ENCODE peak calls at places on chromosome 14, in eight cellular contexts. K, O, C, H, N, M, A and R are unnamed samples. For H3K4me1, the result is how much of the 10 kb centered on the place peaks cover.

GRCh38 chr14:56884617-56885016 is 74.3 kb upstream of the OTX2 start:
- DNase-seq in K (no peak), O (no peak), C (no peak), H (no peak), N (no peak), M (no peak), A (no peak), R (no peak)

GRCh38 chr14:81246561-81247270 is 26.0 kb upstream of the GTF2A1 start:
- DNase-seq in K (no peak), O (no peak), C (no peak), H (no peak), N (no peak), M (no peak), A (no peak), R (no peak)

GRCh38 chr14:94768521-94769412 is 1.1 kb downstream of the GSC start:
- DNase-seq in K (no peak), O (no peak), C (no peak), H (peak), N (no peak), M (no peak), A (no peak), R (peak)

GRCh38 chr14:68670344-68670725 is 122.5 kb downstream of the ZFP36L1 start:
- DNase-seq in K (no peak), O (no peak), C (no peak), H (no peak), N (no peak), M (no peak), A (peak), R (peak)

GRCh38 chr14:71481215-71481614 is 451.0 kb upstream of the RGS6 start:
- DNase-seq in K (no peak), O (no peak), C (no peak), H (no peak), N (no peak), M (no peak), A (no peak), R (no peak)

GRCh38 chr14:74816124-74816523 is 53.0 kb downstream of the YLPM1 start:
- DNase-seq in K (no peak), O (no peak), C (no peak), H (no peak), N (no peak), M (no peak), A (no peak), R (no peak)

GRCh38 chr14:33030406-33030805 is 91.7 kb downstream of the NPAS3 start:
- DNase-seq in K (no peak), O (no peak), C (no peak), H (no peak), N (no peak), M (no peak), A (no peak), R (no peak)

GRCh38 chr14:82060219-82060618 is 526.6 kb upstream of the SEL1L start:
- DNase-seq in K (no peak), O (no peak), C (no peak), H (no peak), N (no peak), M (peak), A (no peak), R (no peak)

GRCh38 chr14:50477760-50478159 is 54.6 kb downstream of the MAP4K5 start:
- DNase-seq in K (no peak), O (no peak), C (no peak), H (no peak), N (no peak), M (no peak), A (no peak), R (no peak)

GRCh38 chr14:54685286-54685845 is 118.4 kb downstream of the SAMD4A start:
- DNase-seq in K (no peak), O (no peak), C (no peak), H (no peak), N (no peak), M (no peak), A (no peak), R (no peak)

GRCh38 chr14:26960049-26960688 is 362.3 kb upstream of the NOVA1 start:
- DNase-seq in K (no peak), O (no peak), C (no peak), H (no peak), N (no peak), M (no peak), A (no peak), R (no peak)

GRCh38 chr14:87149583-87150354 is 843.2 kb downstream of the GALC start:
- DNase-seq in K (no peak), O (no peak), C (no peak), H (no peak), N (no peak), M (peak), A (no peak), R (no peak)

GRCh38 chr14:78367355-78367754 is 197.2 kb downstream of the NRXN3 start:
- DNase-seq in K (no peak), O (no peak), C (no peak), H (no peak), N (no peak), M (no peak), A (no peak), R (no peak)

GRCh38 chr14:68495101-68495637 is 297.7 kb downstream of the ZFP36L1 start:
- DNase-seq in K (no peak), O (no peak), C (peak), H (peak), N (no peak), M (no peak), A (no peak), R (no peak)

GRCh38 chr14:69387311-69387710 is 10.8 kb downstream of the ERH start:
- DNase-seq in K (no peak), O (no peak), C (no peak), H (no peak), N (no peak), M (no peak), A (no peak), R (no peak)

GRCh38 chr14:80388980-80389711 is 177.8 kb upstream of the DIO2 start:
- DNase-seq in K (no peak), O (no peak), C (no peak), H (no peak), N (no peak), M (no peak), A (no peak), R (no peak)

GRCh38 chr14:72606879-72607278 is 287.0 kb downstream of the DPF3 start:
- DNase-seq in K (no peak), O (no peak), C (no peak), H (no peak), N (no peak), M (no peak), A (no peak), R (no peak)

GRCh38 chr14:60332046-60332399 is 83.0 kb downstream of the PPM1A start:
- DNase-seq in K (no peak), O (no peak), C (no peak), H (no peak), N (no peak), M (no peak), A (no peak), R (no peak)

GRCh38 chr14:88030892-88031291 is 26.0 kb downstream of the GPR65 start:
- DNase-seq in K (no peak), O (no peak), C (no peak), H (no peak), N (no peak), M (no peak), A (no peak), R (no peak)

GRCh38 chr14:67999290-67999689 is 179.7 kb downstream of the RAD51B start:
- DNase-seq in K (no peak), O (no peak), C (no peak), H (no peak), N (no peak), M (no peak), A (no peak), R (no peak)

GRCh38 chr14:89237923-89238529 is 179.0 kb downstream of the FOXN3 start:
- DNase-seq in K (no peak), O (peak), C (peak), H (no peak), N (no peak), M (no peak), A (no peak), R (no peak)

GRCh38 chr14:100781952-100782351 is 44.0 kb upstream of the MEG3 start:
- DNase-seq in K (no peak), O (no peak), C (peak), H (no peak), N (no peak), M (no peak), A (no peak), R (peak)

GRCh38 chr14:89141862-89142261 is 275.2 kb downstream of the FOXN3 start:
- DNase-seq in K (no peak), O (no peak), C (no peak), H (no peak), N (no peak), M (no peak), A (no peak), R (no peak)

GRCh38 chr14:74599201-74599809 is 12.7 kb downstream of the LTBP2 start:
- DNase-seq in K (no peak), O (no peak), C (no peak), H (no peak), N (no peak), M (no peak), A (no peak), R (no peak)

GRCh38 chr14:51018521-51018920 is 74.2 kb upstream of the PYGL start:
- DNase-seq in K (no peak), O (no peak), C (no peak), H (no peak), N (no peak), M (no peak), A (no peak), R (no peak)

GRCh38 chr14:58607571-58608317 is 30.0 kb upstream of the DACT1 start:
- DNase-seq in K (no peak), O (no peak), C (no peak), H (no peak), N (no peak), M (no peak), A (no peak), R (no peak)

GRCh38 chr14:33484264-33484663 is 466.6 kb downstream of the EGLN3 start:
- DNase-seq in K (no peak), O (no peak), C (no peak), H (no peak), N (no peak), M (no peak), A (no peak), R (no peak)

GRCh38 chr14:74018704-74019407 is at the start of the genes BBOF1 and ENTPD5:
- DNase-seq in K (peak), O (peak), C (peak), H (peak), N (peak), M (peak), A (peak), R (peak)

GRCh38 chr14:104420990-104421389 is 158.6 kb upstream of the C14orf180 start:
- DNase-seq in K (no peak), O (no peak), C (peak), H (no peak), N (no peak), M (no peak), A (peak), R (peak)
- H3K4me1 ChIP-seq in K (under half), O (under half), C (under half), H (under half), N (under half), M (under half), A (under half), R (under half)

DNA sequence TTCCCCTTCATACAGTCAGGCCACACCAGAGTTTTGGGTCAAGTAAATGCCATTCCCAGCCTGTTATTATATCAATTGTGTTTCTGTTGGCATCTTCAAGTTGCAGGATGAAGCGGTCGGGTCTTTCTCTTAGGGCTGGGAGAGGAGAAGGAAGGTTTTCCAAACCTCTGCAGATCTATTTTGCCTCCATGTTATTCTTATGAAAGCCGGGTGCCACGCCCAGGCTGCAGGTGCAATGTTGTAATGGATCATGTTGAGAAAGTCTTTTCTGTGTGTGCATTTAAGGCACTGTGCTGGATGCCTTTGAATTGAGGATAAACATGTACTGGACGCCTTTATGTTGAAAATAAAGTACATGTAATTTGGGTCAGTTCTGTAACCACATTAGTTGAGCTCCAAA is 164.4 kb upstream of the HIF1A start:
- DNase-seq in K (no peak), O (no peak), C (no peak), H (no peak), N (no peak), M (no peak), A (no peak), R (no peak)
- H3K4me1 ChIP-seq in K (half or more), O (under half), C (half or more), H (under half), N (under half), M (under half), A (under half), R (under half)

GRCh38 chr14:101867854-101868253 is 96.5 kb upstream of the DYNC1H1 start:
- DNase-seq in K (no peak), O (no peak), C (no peak), H (no peak), N (no peak), M (no peak), A (no peak), R (no peak)
- H3K4me1 ChIP-seq in K (half or more), O (under half), C (under half), H (half or more), N (under half), M (under half), A (under half), R (under half)

GRCh38 chr14:21261824-21262223 is 7.4 kb downstream of the HNRNPC start:
- DNase-seq in K (no peak), O (no peak), C (no peak), H (no peak), N (no peak), M (no peak), A (no peak), R (no peak)
- H3K4me1 ChIP-seq in K (half or more), O (under half), C (half or more), H (half or more), N (half or more), M (under half), A (half or more), R (half or more)

GRCh38 chr14:90274808-90275454 is 18.6 kb downstream of the PSMC1 start:
- DNase-seq in K (no peak), O (no peak), C (peak), H (no peak), N (no peak), M (no peak), A (no peak), R (no peak)

GRCh38 chr14:90275820-90276219 is 19.5 kb downstream of the PSMC1 start:
- DNase-seq in K (no peak), O (no peak), C (peak), H (no peak), N (no peak), M (no peak), A (no peak), R (no peak)

GRCh38 chr14:90276627-90277367 is 20.4 kb downstream of the PSMC1 start:
- DNase-seq in K (no peak), O (peak), C (peak), H (no peak), N (no peak), M (no peak), A (no peak), R (no peak)

GRCh38 chr14:90274019-90274418 is 17.7 kb downstream of the PSMC1 start:
- DNase-seq in K (no peak), O (peak), C (peak), H (no peak), N (no peak), M (no peak), A (no peak), R (no peak)

DNA sequence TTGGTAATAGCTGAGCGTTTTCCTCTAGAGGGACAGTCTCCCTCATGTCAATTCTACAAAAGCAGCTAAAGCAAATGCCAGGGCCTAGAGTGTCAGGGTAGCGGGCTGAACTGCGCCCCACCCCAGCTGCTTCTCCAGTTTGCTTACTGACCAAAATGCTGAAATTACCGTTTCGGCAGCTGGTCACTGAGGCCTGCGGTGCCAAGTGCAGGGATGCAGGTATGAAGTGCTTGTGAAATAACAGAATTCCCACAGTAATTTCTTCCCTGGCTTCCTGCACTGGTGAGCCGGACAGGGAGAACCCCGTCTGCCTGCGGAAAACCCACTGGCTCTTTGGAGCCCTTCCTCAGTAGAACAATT is 19.1 kb downstream of the PSMC1 start:
- DNase-seq in K (no peak), O (no peak), C (peak), H (no peak), N (no peak), M (no peak), A (no peak), R (no peak)
- H3K4me1 ChIP-seq in K (under half), O (under half), C (under half), H (under half), N (under half), M (under half), A (under half), R (under half)

DNA sequence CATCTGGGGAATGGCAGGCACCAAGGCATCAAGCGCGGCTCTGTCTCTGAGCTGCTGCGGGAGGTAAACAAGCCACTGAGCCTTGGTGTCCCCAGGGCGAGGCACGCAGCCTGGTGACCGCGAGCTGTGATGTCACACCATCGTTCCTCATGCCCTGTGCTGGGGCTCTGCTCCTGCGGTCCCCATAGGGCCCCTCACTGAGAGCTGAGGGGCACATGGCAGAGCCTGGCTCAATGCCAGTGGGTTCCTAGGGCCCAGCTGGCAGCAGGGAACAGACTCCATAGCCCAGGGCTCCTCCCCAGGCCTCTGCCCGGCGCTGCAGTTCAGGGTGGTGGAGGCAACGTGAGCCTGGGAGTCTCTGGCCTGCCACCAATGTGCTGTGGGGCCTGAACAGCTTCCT is 22.6 kb downstream of the CHGA start:
- DNase-seq in K (no peak), O (peak), C (no peak), H (no peak), N (no peak), M (no peak), A (no peak), R (no peak)
- H3K4me1 ChIP-seq in K (under half), O (under half), C (under half), H (under half), N (under half), M (under half), A (under half), R (under half)

DNA sequence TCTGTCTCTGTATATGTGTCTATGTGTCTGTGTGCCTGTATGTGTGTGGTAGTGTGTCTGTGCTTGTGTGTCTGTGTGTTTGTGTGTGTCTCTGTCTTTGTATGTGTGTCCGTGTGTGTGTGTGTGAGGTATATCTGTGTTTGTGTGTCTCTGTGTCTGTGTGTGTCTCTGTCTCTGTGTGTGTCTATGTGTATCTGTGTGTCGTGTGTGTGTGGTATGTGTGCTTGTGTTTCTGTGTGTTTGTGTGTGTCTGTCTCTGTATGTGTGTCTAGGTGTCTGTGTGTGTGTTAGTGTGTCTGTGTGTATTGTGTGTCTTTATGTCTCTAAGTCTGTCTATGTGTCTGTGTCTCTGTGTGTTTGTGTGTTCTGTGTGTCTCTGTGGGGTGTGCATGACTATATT is 158.6 kb downstream of the TMEM121 start:
- DNase-seq in K (no peak), O (no peak), C (no peak), H (no peak), N (no peak), M (no peak), A (no peak), R (no peak)
- H3K4me1 ChIP-seq in K (under half), O (under half), C (under half), H (under half), N (under half), M (under half), A (under half), R (under half)

DNA sequence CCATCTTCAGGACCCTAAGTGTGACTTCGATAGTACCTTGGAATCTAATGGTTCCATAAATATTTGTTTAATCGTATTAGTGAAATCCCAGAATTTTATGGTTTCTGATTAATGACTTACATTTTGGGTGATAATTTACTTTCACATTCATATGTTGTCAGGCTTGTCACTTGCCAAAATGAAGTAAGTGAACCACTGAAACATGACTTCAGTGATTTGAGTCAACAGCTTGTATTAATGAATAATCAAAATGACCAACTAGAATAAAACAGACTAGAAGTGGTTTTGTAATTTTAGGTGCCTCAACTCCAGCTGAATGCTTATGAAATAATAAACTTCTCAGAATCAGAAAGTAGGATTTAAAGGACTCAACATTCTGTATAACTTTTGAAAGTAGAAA is 517.1 kb downstream of the PRKD1 start:
- DNase-seq in K (no peak), O (no peak), C (no peak), H (no peak), N (no peak), M (no peak), A (no peak), R (no peak)
- H3K4me1 ChIP-seq in K (under half), O (under half), C (under half), H (under half), N (under half), M (under half), A (under half), R (under half)